ENCODE peak calls at places on chromosomes 11 and 22, in eight cellular contexts. X is PC-3, E is HCT116, P is MM.1S, A is OCI-LY7, U is GM23338, S is GM23248, T is SK-N-SH. N is an unnamed sample. For H3K9me2, the result is how much of the 10 kb centered on the place peaks cover.

GRCh38 chr22:50303848-50304527 is 3.5 kb downstream of the PLXNB2 start:
- DNase-seq in X (peak), E (no peak), P (no peak), A (peak), U (peak), S (peak), T (peak), N (peak)

GRCh38 chr11:114061053-114062049 is 1.8 kb downstream of the ZBTB16 start:
- DNase-seq in X (no peak), E (no peak), P (no peak), A (no peak), U (peak), S (peak), T (peak), N (no peak)

GRCh38 chr11:121522043-121522941 is 69.5 kb upstream of the SORL1-AS1 start:
- DNase-seq in X (peak), E (no peak), P (no peak), A (no peak), U (no peak), S (no peak), T (no peak), N (no peak)

GRCh38 chr11:11849127-11849746 is 7.5 kb downstream of the USP47 start:
- DNase-seq in X (peak), E (peak), P (peak), A (peak), U (peak), S (peak), T (peak), N (peak)

GRCh38 chr11:120326845-120327281 is 1.8 kb downstream of the TLCD5 start:
- DNase-seq in X (peak), E (no peak), P (peak), A (no peak), U (no peak), S (no peak), T (no peak), N (no peak)

GRCh38 chr11:28615542-28615941 is 507.4 kb downstream of the METTL15 start:
- DNase-seq in X (no peak), E (no peak), P (no peak), A (no peak), U (no peak), S (no peak), T (no peak), N (no peak)

GRCh38 chr11:134366279-134366678 is 34.5 kb downstream of the GLB1L2 start:
- DNase-seq in X (no peak), E (no peak), P (no peak), A (no peak), U (no peak), S (no peak), T (no peak), N (no peak)

GRCh38 chr11:112637046-112637445 is 324.2 kb upstream of the NCAM1 start:
- DNase-seq in X (no peak), E (no peak), P (no peak), A (no peak), U (no peak), S (no peak), T (no peak), N (no peak)

GRCh38 chr11:131977854-131978253 is 607.4 kb downstream of the NTM start:
- DNase-seq in X (peak), E (no peak), P (no peak), A (no peak), U (peak), S (peak), T (no peak), N (no peak)

GRCh38 chr11:20964985-20965384 is 295.6 kb downstream of the NELL1 start:
- DNase-seq in X (no peak), E (no peak), P (no peak), A (no peak), U (no peak), S (peak), T (no peak), N (no peak)

GRCh38 chr11:127943763-127944162 is 643.6 kb downstream of the ETS1 start:
- DNase-seq in X (peak), E (no peak), P (no peak), A (no peak), U (no peak), S (peak), T (no peak), N (no peak)

GRCh38 chr11:69213315-69213714 is 57.6 kb downstream of the SMIM38 start:
- DNase-seq in X (no peak), E (no peak), P (no peak), A (no peak), U (no peak), S (no peak), T (no peak), N (no peak)

GRCh38 chr11:22432331-22433065 is 94.3 kb downstream of the SLC17A6 start:
- DNase-seq in X (no peak), E (no peak), P (no peak), A (no peak), U (peak), S (peak), T (peak), N (no peak)

GRCh38 chr11:19565639-19566038 is 147.0 kb upstream of the NAV2 start:
- DNase-seq in X (no peak), E (no peak), P (no peak), A (no peak), U (no peak), S (no peak), T (no peak), N (no peak)

GRCh38 chr22:24335529-24335928 is 64.9 kb downstream of the SPECC1L start:
- DNase-seq in X (no peak), E (no peak), P (no peak), A (no peak), U (no peak), S (peak), T (no peak), N (no peak)

GRCh38 chr22:24330636-24331035 is 60.0 kb downstream of the SPECC1L start:
- DNase-seq in X (peak), E (no peak), P (no peak), A (no peak), U (no peak), S (peak), T (no peak), N (no peak)

GRCh38 chr22:24333301-24333700 is 62.7 kb downstream of the SPECC1L start:
- DNase-seq in X (peak), E (peak), P (no peak), A (no peak), U (no peak), S (peak), T (no peak), N (no peak)

GRCh38 chr22:24329453-24329852 is 58.8 kb downstream of the SPECC1L start:
- DNase-seq in X (no peak), E (no peak), P (no peak), A (no peak), U (no peak), S (no peak), T (no peak), N (no peak)

DNA sequence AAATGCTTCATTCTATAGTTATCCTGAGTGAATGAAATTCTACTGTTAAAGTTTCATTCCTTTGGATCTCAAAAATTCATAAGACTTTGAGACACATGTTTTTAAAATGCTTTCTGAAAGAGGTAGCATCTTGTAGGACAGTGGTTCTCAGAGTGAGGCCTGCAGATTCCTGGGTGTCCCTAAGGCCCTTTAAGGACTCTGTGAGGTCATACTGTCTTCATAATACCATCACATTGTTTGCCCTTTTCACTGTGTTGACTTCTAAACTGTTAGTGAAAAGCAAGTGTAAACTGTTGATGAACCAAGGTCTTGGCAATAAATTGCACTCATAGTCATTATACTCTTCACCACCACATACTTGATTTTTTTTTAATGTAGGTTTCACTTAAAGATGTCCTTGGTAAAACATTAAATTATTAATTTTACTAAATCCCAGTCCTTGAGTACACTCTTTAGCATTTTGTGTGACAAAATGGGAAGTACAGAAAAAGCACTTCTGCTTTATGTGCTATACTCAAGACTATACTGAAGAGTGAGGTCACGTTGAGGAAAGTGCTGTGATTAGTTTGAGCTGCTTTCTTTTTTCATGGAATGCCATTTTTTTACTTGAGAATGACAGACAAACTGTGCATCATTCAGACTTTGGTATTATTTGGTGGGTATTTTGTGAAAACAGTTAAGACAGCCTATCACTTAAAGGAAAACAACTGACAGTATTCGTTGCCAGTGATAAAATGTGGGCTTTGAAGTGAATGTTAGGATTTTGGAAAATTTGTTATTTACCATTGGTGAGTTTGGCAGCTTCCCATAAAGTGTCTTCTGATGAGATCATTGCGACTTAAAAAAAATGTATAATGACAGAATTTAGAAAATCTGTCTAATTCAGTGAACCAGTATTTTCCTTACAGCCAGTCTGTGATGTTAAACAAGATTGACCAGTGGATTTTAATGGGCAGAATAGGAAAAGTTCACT is 61.1 kb downstream of the SPECC1L start:
- DNase-seq in X (no peak), E (no peak), P (no peak), A (no peak), U (no peak), S (peak), T (no peak), N (peak)
- H3K27ac ChIP-seq in X (no peak), E (no peak), P (no peak), A (no peak), U (no peak), S (no peak), T (peak), N (peak)

GRCh38 chr22:35379146-35379993 is 1.5 kb upstream of the HMOX1 start:
- DNase-seq in X (no peak), E (no peak), P (no peak), A (no peak), U (no peak), S (no peak), T (no peak), N (no peak)

GRCh38 chr22:35380013-35380412 is 883 bp upstream of the HMOX1 start:
- DNase-seq in X (no peak), E (no peak), P (no peak), A (no peak), U (no peak), S (peak), T (no peak), N (no peak)

GRCh38 chr22:35378547-35379078 is 2.3 kb upstream of the HMOX1 start:
- DNase-seq in X (no peak), E (no peak), P (no peak), A (no peak), U (no peak), S (no peak), T (no peak), N (no peak)

GRCh38 chr22:35376728-35377472 is 4.0 kb upstream of the HMOX1 start:
- DNase-seq in X (peak), E (peak), P (peak), A (peak), U (peak), S (peak), T (no peak), N (peak)

DNA sequence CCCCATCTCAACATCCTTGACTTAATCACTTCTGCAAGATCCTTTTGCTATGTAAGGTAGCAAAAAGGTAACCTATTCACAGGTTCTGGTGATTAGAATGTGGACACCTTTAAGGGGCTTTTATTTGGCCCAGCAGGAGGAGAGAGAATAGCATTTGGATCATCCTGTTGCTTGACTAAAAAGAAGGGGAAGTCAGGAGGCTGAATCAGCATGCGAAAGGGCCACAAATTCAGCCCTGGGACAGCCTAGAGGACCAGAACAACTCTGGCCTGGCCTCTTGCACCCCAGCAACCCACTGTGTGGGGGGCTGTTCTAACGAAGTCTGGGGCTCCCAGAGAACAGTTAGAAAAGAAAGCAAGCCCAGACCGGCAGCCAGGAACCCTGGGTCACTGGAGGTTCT is 3.2 kb upstream of the HMOX1 start:
- DNase-seq in X (no peak), E (no peak), P (no peak), A (no peak), U (peak), S (no peak), T (no peak), N (peak)
- H3K4me2 ChIP-seq in X (no peak), E (no peak), P (no peak), A (peak), U (peak), S (peak), T (no peak), N (peak)

GRCh38 chr11:122676638-122677037 is 21.1 kb downstream of the UBASH3B start:
- DNase-seq in X (peak), E (peak), P (no peak), A (no peak), U (no peak), S (no peak), T (no peak), N (no peak)
- H3K9me2 ChIP-seq in X (under half), E (under half), P (under half), A (under half), U (under half), S (under half), T (under half), N (under half)

GRCh38 chr11:70233511-70233919 is 30.4 kb downstream of the FADD start:
- DNase-seq in X (peak), E (peak), P (no peak), A (no peak), U (no peak), S (peak), T (no peak), N (peak)
- H3K27ac ChIP-seq in X (peak), E (peak), P (no peak), A (no peak), U (no peak), S (no peak), T (no peak), N (no peak)

GRCh38 chr22:31099386-31099785 is 8.0 kb downstream of the SELENOM start:
- DNase-seq in X (no peak), E (no peak), P (no peak), A (no peak), U (no peak), S (peak), T (no peak), N (no peak)
- H3K4me2 ChIP-seq in X (no peak), E (no peak), P (no peak), A (no peak), U (peak), S (no peak), T (no peak), N (no peak)

GRCh38 chr22:37255558-37256006 is 11.5 kb upstream of the RAC2 start:
- DNase-seq in X (no peak), E (no peak), P (no peak), A (no peak), U (no peak), S (no peak), T (no peak), N (no peak)

GRCh38 chr22:37254206-37254866 is 10.3 kb upstream of the RAC2 start:
- DNase-seq in X (peak), E (no peak), P (no peak), A (no peak), U (no peak), S (peak), T (no peak), N (no peak)

GRCh38 chr22:37258005-37258790 is 14.1 kb upstream of the RAC2 start:
- DNase-seq in X (peak), E (no peak), P (no peak), A (no peak), U (peak), S (no peak), T (no peak), N (no peak)

GRCh38 chr22:37254867-37255233 is 10.8 kb upstream of the RAC2 start:
- DNase-seq in X (peak), E (no peak), P (no peak), A (no peak), U (no peak), S (no peak), T (no peak), N (no peak)

DNA sequence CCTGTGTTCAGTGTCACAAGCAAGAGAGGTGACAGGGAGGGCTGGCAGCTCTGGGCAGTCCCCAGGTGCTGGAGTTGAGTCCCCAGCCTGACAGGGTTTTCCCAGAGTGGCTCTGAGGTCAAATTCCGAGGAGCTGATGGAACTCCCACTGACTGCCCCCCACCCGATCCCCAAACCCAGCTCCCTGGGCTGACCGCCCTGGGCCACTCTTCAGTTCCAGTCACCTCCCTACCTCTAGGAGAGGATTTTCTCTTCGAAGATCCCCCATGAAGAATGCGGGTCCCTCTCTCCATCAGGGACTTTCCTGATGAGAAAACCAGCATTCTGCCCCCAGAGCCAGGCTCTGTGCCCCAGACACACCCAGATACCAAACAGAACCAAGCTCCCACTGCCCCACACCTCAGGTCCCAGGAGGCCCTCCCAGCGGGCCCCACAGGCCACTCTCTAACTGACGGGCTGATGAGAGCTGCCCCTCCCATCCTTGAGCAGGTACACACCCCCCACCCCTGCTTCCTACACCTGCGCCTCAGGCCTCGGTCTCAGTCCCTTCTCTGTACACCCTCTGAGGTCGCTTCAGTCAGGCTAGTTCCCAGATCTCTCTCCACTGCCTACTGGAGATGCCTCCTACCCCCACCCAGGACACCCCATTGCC is 12.1 kb upstream of the RAC2 start:
- DNase-seq in X (no peak), E (no peak), P (no peak), A (no peak), U (no peak), S (no peak), T (no peak), N (no peak)
- H3K9me2 ChIP-seq in X (under half), E (under half), P (under half), A (under half), U (under half), S (under half), T (under half), N (under half)

N was measured in Karpas-422.